ENCODE peak calls at places on chromosomes 12 and 14, in four cellular contexts. I is midbrain; G is stimulated activated naive B cell treated with anti-CD40 and anti-IgM and Interleukin-4, amounts not matched to agents 10 μg/mL and 1 μg/mL and 100 μg/mL, for 72 hours; H is mucosa of descending colon. V is an unnamed sample.

GRCh38 chr14:79915411-79915810 is 295.9 kb downstream of the DIO2 start:
- DNase-seq in H (no peak), I (peak), G (no peak), V (peak)

GRCh38 chr12:124094188-124094587 is 121.2 kb downstream of the ZNF664 start:
- DNase-seq in H (no peak), G (no peak), I (no peak), V (no peak)

GRCh38 chr12:79769189-79769859 is 78.6 kb upstream of the PAWR start:
- DNase-seq in I (no peak), H (no peak), G (no peak), V (no peak)

GRCh38 chr14:65015391-65015790 is 28.7 kb downstream of the FNTB start:
- DNase-seq in I (peak), H (no peak), G (no peak), V (peak)

GRCh38 chr14:77068515-77069200 is 29.4 kb upstream of the CIPC start:
- DNase-seq in I (no peak), G (no peak), H (no peak), V (no peak)

GRCh38 chr14:93009471-93010117 is 86.6 kb downstream of the CHGA start:
- DNase-seq in I (peak), H (no peak), G (no peak), V (no peak)

GRCh38 chr12:111010061-111010460 is 89.7 kb upstream of the MYL2 start:
- DNase-seq in H (no peak), G (no peak), I (no peak), V (no peak)

GRCh38 chr12:108327621-108328371 is 11.3 kb downstream of the CMKLR1 start:
- DNase-seq in G (no peak), H (no peak), I (no peak), V (no peak)

GRCh38 chr14:101193126-101193844 is 289.8 kb upstream of the RTL1 start:
- DNase-seq in H (no peak), G (no peak), I (no peak), V (no peak)

GRCh38 chr12:92721668-92722067 is 18.9 kb downstream of the PLEKHG7 start:
- DNase-seq in G (no peak), H (no peak), I (no peak), V (no peak)

GRCh38 chr14:102951034-102951433 is 28.6 kb downstream of the AMN start:
- DNase-seq in H (no peak), G (no peak), I (peak), V (no peak)

GRCh38 chr14:70183991-70184390 is 4.8 kb downstream of the SLC8A3 start:
- DNase-seq in I (no peak), G (no peak), H (no peak), V (no peak)

GRCh38 chr12:92503029-92503931 is 199.5 kb upstream of the PLEKHG7 start:
- DNase-seq in I (no peak), G (peak), H (no peak), V (peak)

GRCh38 chr14:33598582-33598981 is 352.3 kb downstream of the EGLN3 start:
- DNase-seq in H (no peak), I (no peak), G (no peak), V (no peak)

GRCh38 chr12:133204264-133204603 is 22.9 kb downstream of the ZNF268 start:
- DNase-seq in H (no peak), I (no peak), G (no peak), V (no peak)

GRCh38 chr14:79076428-79076827 is 906.3 kb downstream of the NRXN3 start:
- DNase-seq in G (no peak), I (no peak), H (no peak), V (no peak)

GRCh38 chr12:55974308-55974724 is 438 bp downstream of the RAB5B start:
- DNase-seq in H (no peak), G (no peak), I (no peak), V (peak)

GRCh38 chr14:76446921-76447320 is 71.0 kb downstream of the ESRRB start:
- DNase-seq in H (no peak), G (no peak), I (no peak), V (no peak)

GRCh38 chr14:66645716-66646115 is 137.8 kb downstream of the GPHN start:
- DNase-seq in G (no peak), I (no peak), H (no peak), V (no peak)

GRCh38 chr12:15477761-15478160 is 155.5 kb downstream of the PTPRO start:
- DNase-seq in G (no peak), I (no peak), H (no peak), V (no peak)

GRCh38 chr14:88815980-88816379 is 8.5 kb upstream of the TTC8 start:
- DNase-seq in G (no peak), H (no peak), I (no peak), V (no peak)

GRCh38 chr12:11743333-11743732 is 93.9 kb downstream of the ETV6 start:
- DNase-seq in H (no peak), I (no peak), G (no peak), V (no peak)

GRCh38 chr12:105640780-105641179 is 310.3 kb downstream of the C12orf75 start:
- DNase-seq in H (no peak), G (no peak), I (no peak), V (no peak)

GRCh38 chr14:82094819-82095218 is 561.2 kb upstream of the SEL1L start:
- DNase-seq in I (no peak), H (no peak), G (no peak), V (no peak)

GRCh38 chr14:44897844-44898151 is 63.9 kb downstream of the KLHL28 start:
- DNase-seq in I (no peak), H (no peak), G (no peak), V (peak)

GRCh38 chr12:64675795-64676194 is 65.5 kb downstream of the RASSF3 start:
- DNase-seq in H (no peak), I (no peak), G (no peak), V (no peak)

GRCh38 chr12:125186471-125187147 is 121.4 kb downstream of the AACS start:
- DNase-seq in H (peak), I (no peak), G (no peak), V (no peak)

GRCh38 chr12:1518763-1519516 is 75.4 kb downstream of the FBXL14 start:
- DNase-seq in H (peak), G (no peak), I (no peak), V (no peak)

GRCh38 chr14:21091784-21092146 is 6.7 kb downstream of the ZNF219 start:
- DNase-seq in G (no peak), H (no peak), I (no peak), V (no peak)

GRCh38 chr14:31944256-31945073 is 132.6 kb upstream of the ARHGAP5 start:
- DNase-seq in G (no peak), I (no peak), H (peak), V (peak)

GRCh38 chr14:65531148-65531547 is 118.6 kb downstream of the FUT8 start:
- DNase-seq in I (no peak), H (no peak), G (no peak), V (no peak)

GRCh38 chr14:100307215-100308111 is 1.2 kb upstream of the SLC25A29 start:
- DNase-seq in H (peak), I (no peak), G (no peak), V (no peak)

GRCh38 chr14:59251811-59252771 is 63.6 kb downstream of the DAAM1 start:
- DNase-seq in I (no peak), H (no peak), G (no peak), V (peak)

GRCh38 chr14:54570651-54571415 is 3.9 kb downstream of the SAMD4A start:
- DNase-seq in H (no peak), G (no peak), I (no peak), V (no peak)

GRCh38 chr12:41743835-41744234 is 400.8 kb downstream of the GXYLT1 start:
- DNase-seq in H (no peak), G (no peak), I (no peak), V (no peak)

GRCh38 chr12:4293942-4294505 is 20.5 kb downstream of the CCND2 start:
- DNase-seq in H (peak), G (no peak), I (no peak), V (no peak)

GRCh38 chr14:34201909-34202622 is 251.2 kb upstream of the EGLN3 start:
- DNase-seq in H (no peak), I (no peak), G (no peak), V (no peak)

GRCh38 chr14:43532825-43533416 is 974.2 kb downstream of the FSCB start:
- DNase-seq in I (no peak), G (no peak), H (no peak), V (no peak)

GRCh38 chr14:44962573-44963528 is 861 bp downstream of the TOGARAM1 start:
- DNase-seq in H (peak), I (peak), G (peak), V (peak)